ENCODE peak calls at places on chromosomes 2 and 18, in seven cellular contexts. O, J, K, Q, X, N and E are unnamed samples.

GRCh38 chr2:230737791-230738226 is 25.2 kb downstream of the CAB39 start:
- DNase-seq in N (no peak), J (peak; percentile 57), K (no peak), X (no peak), O (peak; percentile 55), Q (no peak), E (no peak)

GRCh38 chr2:85245891-85246290 is 81.9 kb downstream of the TGOLN2 start:
- DNase-seq in J (no peak), N (no peak), X (no peak), K (no peak), O (no peak), Q (no peak), E (no peak)

GRCh38 chr2:176293334-176293733 is 24.1 kb downstream of the MTX2 start:
- DNase-seq in O (no peak), K (no peak), N (no peak), X (no peak), J (no peak), Q (no peak), E (no peak)

GRCh38 chr2:60064687-60065361 is 488.6 kb downstream of the BCL11A start:
- DNase-seq in O (no peak), K (no peak), X (no peak), Q (no peak), J (peak; percentile 39), N (no peak), E (no peak)

GRCh38 chr2:232139786-232140562 is 178.5 kb downstream of the DIS3L2 start:
- DNase-seq in N (no peak), K (no peak), O (peak; percentile 4), J (no peak), Q (no peak), X (no peak), E (no peak)

GRCh38 chr2:59684771-59685166 is 868.7 kb downstream of the BCL11A start:
- DNase-seq in N (no peak), K (no peak), J (no peak), X (no peak), O (no peak), Q (no peak), E (no peak)

GRCh38 chr2:118014492-118014824 is 588 bp upstream of the CCDC93 start:
- DNase-seq in X (no peak), K (no peak), O (no peak), N (no peak), Q (no peak), J (no peak), E (peak; percentile 13)

GRCh38 chr2:28276807-28277206 is 115.9 kb upstream of the FOSL2 start:
- DNase-seq in O (no peak), X (no peak), Q (no peak), J (no peak), K (no peak), N (peak; percentile 18), E (peak; percentile 33)

GRCh38 chr2:121217627-121218026 is 67.4 kb downstream of the TFCP2L1 start:
- DNase-seq in O (no peak), N (no peak), K (no peak), J (no peak), X (no peak), Q (no peak), E (no peak)

GRCh38 chr2:74421248-74421870 is at the start of the genes C2orf81 and WDR54:
- DNase-seq in Q (peak; percentile 92), K (peak; percentile 88), J (peak; percentile 85), O (peak; percentile 92), X (peak; percentile 79), N (peak; percentile 90), E (peak; percentile 85)

GRCh38 chr2:241798631-241799521 is 10.1 kb upstream of the NEU4 start:
- DNase-seq in Q (peak; percentile 58), J (no peak), K (no peak), N (peak; percentile 11), O (no peak), X (no peak), E (no peak)

GRCh38 chr18:38900445-38900844 is 1334.8 kb upstream of the CELF4 start:
- DNase-seq in X (no peak), K (no peak), Q (no peak), J (no peak), N (no peak), O (no peak), E (no peak)

GRCh38 chr2:69619725-69620124 is 23.8 kb downstream of the AAK1 start:
- DNase-seq in K (no peak), X (no peak), J (no peak), O (peak; percentile 28), Q (no peak), N (no peak), E (no peak)

GRCh38 chr18:58674863-58675472 is 3.7 kb downstream of the MALT1 start:
- DNase-seq in J (no peak), N (no peak), X (no peak), Q (no peak), K (no peak), O (peak; percentile 25), E (no peak)

GRCh38 chr2:108182489-108182888 is 57.3 kb upstream of the SULT1C3 start:
- DNase-seq in N (no peak), J (no peak), X (no peak), K (no peak), Q (no peak), O (peak; percentile 6), E (no peak)

GRCh38 chr18:57439985-57440330 is 4.8 kb downstream of the ONECUT2 start:
- DNase-seq in J (no peak), N (no peak), X (no peak), Q (no peak), O (no peak), K (no peak), E (no peak)

GRCh38 chr2:20185176-20186022 is 39.5 kb downstream of the SDC1 start:
- DNase-seq in N (no peak), J (no peak), K (no peak), Q (no peak), X (no peak), O (peak; percentile 56), E (no peak)

GRCh38 chr2:86020984-86021383 is 84.7 kb downstream of the POLR1A start:
- DNase-seq in J (no peak), Q (peak; percentile 78), N (peak; percentile 68), X (no peak), O (peak; percentile 56), K (peak; percentile 25), E (peak; percentile 71)

GRCh38 chr2:26666671-26667070 is 25.5 kb upstream of the CIB4 start:
- DNase-seq in O (no peak), J (no peak), Q (no peak), X (no peak), N (no peak), K (no peak), E (no peak)

GRCh38 chr18:9738266-9738969 is 30.3 kb downstream of the RAB31 start:
- DNase-seq in X (no peak), O (no peak), K (no peak), J (no peak), N (no peak), Q (no peak), E (no peak)

GRCh38 chr2:32010670-32011565 is at the start of gene MEMO1:
- DNase-seq in Q (peak; percentile 96), X (peak; percentile 61), K (peak; percentile 89), N (peak; percentile 94), O (peak; percentile 96), J (peak; percentile 96), E (peak; percentile 95)

GRCh38 chr2:32008811-32009478 is 1.9 kb downstream of the MEMO1 start:
- DNase-seq in K (no peak), J (peak; percentile 43), X (no peak), N (no peak), Q (no peak), O (peak; percentile 7), E (no peak)

GRCh38 chr2:32009479-32010256 is 1.1 kb downstream of the MEMO1 start:
- DNase-seq in J (peak; percentile 66), Q (peak; percentile 73), O (peak; percentile 38), N (peak; percentile 40), X (no peak), K (peak; percentile 27), E (peak; percentile 46)

GRCh38 chr2:32012872-32013271 is 2.1 kb upstream of the MEMO1 start:
- DNase-seq in Q (no peak), X (no peak), O (no peak), N (no peak), K (no peak), J (no peak), E (no peak)

GRCh38 chr2:32011566-32011960 is 755 bp upstream of the MEMO1 start:
- DNase-seq in N (no peak), K (no peak), J (no peak), O (no peak), Q (no peak), X (no peak), E (no peak)
- H3K36me3 ChIP-seq in N (peaks cover 23% of the 10 kb centered on the region), K (no peaks in the 10 kb centered on the region), J (no peaks in the 10 kb centered on the region), O (peaks cover under 1% of the 10 kb centered on the region), Q (no peaks in the 10 kb centered on the region), X (no peaks in the 10 kb centered on the region), E (no peaks in the 10 kb centered on the region)

GRCh38 chr2:127862228-127862627 is 4.3 kb upstream of the POLR2D start:
- DNase-seq in X (no peak), O (no peak), J (no peak), K (no peak), N (no peak), Q (no peak), E (no peak)

GRCh38 chr2:127864877-127865276 is 6.9 kb upstream of the POLR2D start:
- DNase-seq in O (no peak), N (no peak), X (no peak), Q (no peak), J (peak; percentile 16), K (no peak), E (no peak)

DNA sequence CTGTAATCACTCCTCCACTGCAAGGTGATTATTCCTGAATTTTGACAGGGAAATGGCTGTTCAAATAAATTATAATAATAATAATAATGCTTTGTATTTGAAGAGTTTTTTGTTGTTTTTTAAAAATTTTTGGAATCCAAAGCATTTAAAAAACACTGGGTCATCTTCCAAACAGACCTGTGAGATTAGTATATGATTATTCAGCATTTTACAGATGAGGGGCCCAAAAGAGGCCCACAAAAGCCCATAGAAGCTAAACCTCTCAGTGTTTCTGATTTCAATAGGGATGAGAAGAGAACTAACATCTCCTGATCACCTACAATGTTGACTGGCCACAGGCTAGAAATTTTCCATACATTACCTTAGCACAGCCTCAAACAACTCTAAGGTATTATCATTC is 8.0 kb upstream of the POLR2D start:
- DNase-seq in X (no peak), J (no peak), O (no peak), N (no peak), Q (no peak), K (no peak), E (no peak)
- H3K36me3 ChIP-seq in X (peaks cover 30% of the 10 kb centered on the region), J (no peaks in the 10 kb centered on the region), O (peaks cover 48% of the 10 kb centered on the region), N (peaks cover 83% of the 10 kb centered on the region), Q (peaks cover 52% of the 10 kb centered on the region), K (no peaks in the 10 kb centered on the region), E (peaks cover 51% of the 10 kb centered on the region)

GRCh38 chr2:10783421-10783820 is 29.2 kb downstream of the PDIA6 start:
- DNase-seq in X (no peak), K (no peak), J (no peak), N (no peak), O (no peak), Q (no peak), E (no peak)
- H3K36me3 ChIP-seq in X (peaks cover 35% of the 10 kb centered on the region), K (no peaks in the 10 kb centered on the region), J (peaks cover 5% of the 10 kb centered on the region), N (peaks cover 96% of the 10 kb centered on the region), O (peaks cover 56% of the 10 kb centered on the region), Q (peaks cover 45% of the 10 kb centered on the region), E (peaks cover 54% of the 10 kb centered on the region)

DNA sequence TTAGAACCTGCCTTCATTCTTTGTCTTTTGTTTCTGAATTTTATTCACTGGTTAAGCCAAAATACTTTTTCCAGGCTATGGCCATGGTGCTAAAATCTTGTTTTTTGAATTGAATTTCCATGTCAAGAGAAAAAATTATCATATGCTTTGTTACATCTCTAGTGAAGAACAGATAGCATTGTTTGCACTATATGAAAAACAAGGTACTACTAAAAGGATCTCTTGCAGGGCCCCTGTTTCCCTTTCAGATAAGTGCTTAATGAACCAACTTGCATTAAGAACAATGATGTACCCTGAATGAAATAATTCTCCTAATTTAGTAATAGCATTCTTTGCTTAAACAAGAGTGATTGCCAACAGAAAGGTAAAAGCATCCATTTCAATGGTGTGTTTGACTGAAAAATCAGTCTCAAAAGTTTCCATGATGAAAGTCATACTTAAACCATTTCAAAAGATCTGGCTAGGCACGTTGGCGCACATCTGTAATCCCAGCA is 4.3 kb upstream of the MYL12B start:
- DNase-seq in X (no peak), O (no peak), K (no peak), N (no peak), Q (no peak), J (no peak), E (no peak)
- H3K36me3 ChIP-seq in X (peaks cover 20% of the 10 kb centered on the region), O (peaks cover 37% of the 10 kb centered on the region), K (no peaks in the 10 kb centered on the region), N (peaks cover 61% of the 10 kb centered on the region), Q (peaks cover 29% of the 10 kb centered on the region), J (peaks cover 7% of the 10 kb centered on the region), E (peaks cover 67% of the 10 kb centered on the region)